ENCODE peak calls at places on chromosomes 6 and 20, in five cellular contexts. C, W, V, G and X are unnamed samples.

GRCh38 chr20:41177636-41178035 is 40.3 kb downstream of the PLCG1 start:
- DNase-seq in V (peak; percentile 25), G (no peak), W (no peak), C (no peak), X (no peak)

GRCh38 chr6:5246141-5246869 is 14.4 kb downstream of the LYRM4 start:
- DNase-seq in G (no peak), C (no peak), V (no peak), W (no peak), X (no peak)

GRCh38 chr20:20440473-20440872 is 72.6 kb downstream of the INSM1 start:
- DNase-seq in W (no peak), V (no peak), C (no peak), G (no peak), X (no peak)

GRCh38 chr20:61726979-61727378 is 338.7 kb downstream of the TAF4 start:
- DNase-seq in C (no peak), V (no peak), W (no peak), G (no peak), X (no peak)

GRCh38 chr6:11653028-11653583 is 115.6 kb downstream of the TMEM170B start:
- DNase-seq in V (no peak), C (no peak), G (peak; percentile 54), W (peak; percentile 86), X (no peak)

GRCh38 chr20:32820000-32820697 is 395 bp downstream of the MAPRE1 start:
- DNase-seq in V (peak; percentile 92), W (peak; percentile 94), G (peak; percentile 83), C (no peak), X (peak; percentile 93)

GRCh38 chr6:22880686-22881433 is 311.5 kb downstream of the HDGFL1 start:
- DNase-seq in G (peak; percentile 21), W (no peak), V (no peak), C (no peak), X (no peak)

GRCh38 chr6:87210979-87211378 is 55.6 kb downstream of the ZNF292 start:
- DNase-seq in C (no peak), W (peak; percentile 50), V (no peak), G (no peak), X (no peak)

GRCh38 chr20:33518071-33518470 is 28.2 kb downstream of the CBFA2T2 start:
- DNase-seq in V (no peak), G (no peak), C (no peak), W (no peak), X (no peak)

GRCh38 chr20:63006611-63007471 is at the start of gene BHLHE23:
- DNase-seq in W (no peak), V (peak; percentile 86), G (peak; percentile 46), C (no peak), X (no peak)

GRCh38 chr6:19356692-19357091 is 480.5 kb upstream of the ID4 start:
- DNase-seq in V (no peak), C (no peak), W (no peak), G (no peak), X (no peak)

GRCh38 chr6:23213193-23213592 is 643.8 kb downstream of the HDGFL1 start:
- DNase-seq in V (no peak), W (no peak), G (no peak), C (no peak), X (no peak)

GRCh38 chr6:158536084-158536890 is 23.6 kb upstream of the TMEM181 start:
- DNase-seq in W (peak; percentile 65), G (peak; percentile 92), C (no peak), V (peak; percentile 85), X (peak; percentile 58)

GRCh38 chr6:40721252-40721936 is 134.2 kb upstream of the LRFN2 start:
- DNase-seq in W (peak; percentile 94), C (no peak), V (no peak), G (no peak), X (no peak)

GRCh38 chr20:48523191-48523757 is 304.5 kb downstream of the PREX1 start:
- DNase-seq in V (peak; percentile 66), C (peak; percentile 10), W (peak; percentile 75), G (peak; percentile 95), X (no peak)

GRCh38 chr20:51695574-51696303 is 72.5 kb downstream of the ATP9A start:
- DNase-seq in C (no peak), W (no peak), V (no peak), G (no peak), X (no peak)

GRCh38 chr6:34974249-34974642 is 85.2 kb downstream of the ANKS1A start:
- DNase-seq in G (no peak), W (no peak), V (no peak), C (no peak), X (no peak)

GRCh38 chr6:56938634-56939294 is 16.1 kb upstream of the BEND6 start:
- DNase-seq in G (no peak), V (no peak), C (peak; percentile 100), W (no peak), X (no peak)

DNA sequence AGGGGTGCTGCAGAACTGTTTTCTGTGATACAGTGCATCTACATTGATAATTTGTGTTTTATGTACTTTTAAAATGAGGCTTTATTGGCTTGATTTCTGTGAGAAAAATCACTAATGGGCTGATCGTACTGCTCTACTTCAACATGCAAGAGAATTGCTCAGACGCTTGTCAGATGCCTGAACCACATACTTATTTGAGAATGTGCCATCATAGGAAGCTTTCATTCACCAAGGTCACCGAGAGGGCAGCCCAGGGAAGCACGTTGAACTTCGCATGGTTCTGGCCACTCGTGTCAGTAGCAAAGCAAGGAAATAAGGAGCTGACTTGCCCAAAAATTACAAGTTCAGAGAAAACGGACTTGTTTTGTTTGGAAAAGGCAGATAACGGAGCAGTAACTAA is 168.5 kb upstream of the AKAP12 start:
- DNase-seq in V (no peak), W (no peak), C (no peak), G (peak; percentile 84), X (no peak)
- H3K4me1 ChIP-seq in V (no peaks in the 10 kb centered on the region), W (peaks cover 22% of the 10 kb centered on the region), C (peaks cover 41% of the 10 kb centered on the region), G (peaks cover 22% of the 10 kb centered on the region), X (no peaks in the 10 kb centered on the region)

DNA sequence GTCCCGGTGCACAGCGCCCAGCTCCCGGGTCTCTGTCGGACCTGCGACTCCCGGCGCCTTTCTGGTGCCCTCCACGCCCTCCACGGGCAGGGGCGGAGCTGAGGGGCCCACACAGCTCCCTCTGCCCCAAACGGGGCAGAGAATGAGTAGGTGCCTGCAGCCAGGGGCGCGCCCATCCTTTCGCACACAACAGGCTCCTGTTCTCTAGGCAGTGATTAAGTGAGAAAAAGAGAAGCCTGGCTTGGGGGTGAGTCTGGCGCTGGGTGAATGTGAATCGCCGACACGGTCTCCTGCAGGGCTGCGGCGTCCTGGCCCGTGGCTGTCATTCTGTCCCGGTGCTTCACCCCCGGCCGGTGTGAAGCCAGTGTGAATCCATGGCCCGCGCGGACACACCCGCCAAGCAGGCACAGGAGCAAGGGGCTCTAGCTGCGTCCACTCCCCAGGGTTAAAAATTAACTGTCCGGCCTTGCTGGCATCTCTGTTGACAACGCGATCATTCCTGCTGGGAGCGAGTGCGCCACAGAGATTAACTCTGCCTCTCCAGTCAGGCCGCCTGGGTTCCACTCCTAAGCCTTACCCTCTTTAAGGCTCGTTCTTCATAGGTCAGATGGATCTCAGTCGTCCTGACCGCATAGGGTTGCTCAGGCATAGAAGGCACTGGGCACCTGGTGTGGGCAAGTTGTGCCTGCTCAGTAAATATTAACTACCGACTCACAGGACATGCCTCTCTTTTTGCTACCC is 88.8 kb downstream of the PCSK2 start:
- DNase-seq in V (peak; percentile 36), G (no peak), C (no peak), W (no peak), X (no peak)
- H3K4me1 ChIP-seq in V (no peaks in the 10 kb centered on the region), G (no peaks in the 10 kb centered on the region), C (no peaks in the 10 kb centered on the region), W (no peaks in the 10 kb centered on the region), X (no peaks in the 10 kb centered on the region)

GRCh38 chr6:16711551-16712249 is 49.6 kb downstream of the ATXN1 start:
- DNase-seq in W (no peak), V (no peak), G (no peak), C (peak; percentile 82), X (no peak)

GRCh38 chr6:16706029-16706428 is 55.2 kb downstream of the ATXN1 start:
- DNase-seq in G (no peak), C (no peak), V (no peak), W (no peak), X (no peak)

GRCh38 chr6:16704706-16705402 is 56.4 kb downstream of the ATXN1 start:
- DNase-seq in V (no peak), W (no peak), C (no peak), G (peak; percentile 42), X (no peak)

GRCh38 chr6:16705403-16705993 is 55.8 kb downstream of the ATXN1 start:
- DNase-seq in V (peak; percentile 43), W (no peak), G (no peak), C (no peak), X (no peak)

DNA sequence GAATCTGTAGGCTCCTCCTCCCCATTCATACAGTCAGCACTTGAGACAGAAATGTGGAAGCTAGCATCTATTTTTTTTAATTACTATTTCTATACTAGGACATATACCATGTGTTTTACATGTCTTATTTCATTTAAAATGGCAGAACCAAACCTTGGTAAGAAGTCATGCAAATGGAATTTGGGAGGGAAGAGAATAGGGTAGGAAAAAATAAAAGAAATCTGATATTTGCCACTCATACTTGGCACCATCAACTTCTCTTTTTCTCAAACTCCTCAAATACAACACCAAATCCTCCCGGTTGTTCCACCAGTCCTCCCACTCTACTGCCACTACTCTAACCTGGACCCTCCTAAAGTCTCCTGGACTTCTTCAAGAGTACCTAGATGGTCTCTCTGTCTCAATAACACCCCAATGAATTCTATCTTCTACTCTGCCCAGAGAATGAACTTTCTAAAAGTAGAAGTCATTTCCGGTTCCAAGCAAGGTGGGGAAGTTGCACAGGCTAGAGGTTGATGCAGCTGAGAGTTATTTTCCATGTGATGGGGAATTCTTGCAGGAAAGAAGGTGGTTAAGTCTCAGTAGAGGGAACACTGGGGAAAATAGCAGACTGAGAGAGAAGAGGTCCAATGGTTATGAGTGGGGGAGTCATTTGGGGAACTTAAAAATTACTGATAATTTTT is 54.0 kb downstream of the ATXN1 start:
- DNase-seq in C (no peak), V (no peak), W (no peak), G (no peak), X (no peak)
- H3K4me1 ChIP-seq in C (peaks cover 77% of the 10 kb centered on the region), V (no peaks in the 10 kb centered on the region), W (no peaks in the 10 kb centered on the region), G (peaks cover 10% of the 10 kb centered on the region), X (peaks cover 10% of the 10 kb centered on the region)

GRCh38 chr6:27966816-27967426 is 9.9 kb downstream of the OR2B6 start:
- DNase-seq in G (no peak), V (no peak), W (no peak), C (no peak), X (no peak)
- H3K4me1 ChIP-seq in G (no peaks in the 10 kb centered on the region), V (no peaks in the 10 kb centered on the region), W (no peaks in the 10 kb centered on the region), C (no peaks in the 10 kb centered on the region), X (no peaks in the 10 kb centered on the region)

DNA sequence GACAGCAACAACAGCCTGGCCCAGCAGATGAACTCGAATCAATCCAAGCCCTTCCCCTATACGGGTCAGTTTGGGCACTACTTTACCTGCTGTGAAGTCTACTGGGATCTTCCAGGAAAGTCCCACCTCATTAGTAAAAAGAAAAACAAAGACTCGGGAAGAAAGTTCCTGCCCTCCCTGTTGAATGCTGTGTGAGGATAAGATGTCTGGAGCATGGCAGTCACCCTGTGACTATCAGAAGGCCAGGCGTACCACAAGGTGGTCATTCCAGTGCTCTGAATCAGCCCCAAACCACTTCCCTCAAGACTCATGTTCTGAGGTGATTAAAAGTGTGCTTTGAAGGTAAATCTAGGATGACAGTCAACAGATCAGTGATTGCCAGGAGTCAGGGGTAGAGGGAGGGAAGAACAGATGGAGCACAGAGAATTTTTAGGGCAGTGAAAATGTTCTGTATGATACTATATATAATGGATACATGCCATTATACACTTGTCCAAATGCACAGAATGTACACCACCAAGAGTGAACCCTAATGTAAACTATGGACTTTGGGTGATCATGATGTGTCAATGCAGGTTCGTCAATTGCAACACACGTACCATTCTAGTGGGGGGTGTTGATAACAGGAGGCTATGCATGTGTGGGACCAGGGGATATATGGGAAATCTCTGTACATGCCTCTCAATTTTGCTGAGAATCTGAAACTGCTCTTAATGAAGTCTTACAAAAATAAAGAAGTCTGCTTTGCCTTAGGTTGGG is 14.7 kb downstream of the FKBP1A start:
- DNase-seq in C (peak; percentile 60), G (no peak), W (no peak), V (no peak), X (no peak)
- H3K4me1 ChIP-seq in C (peaks cover 85% of the 10 kb centered on the region), G (peaks cover 3% of the 10 kb centered on the region), W (peaks cover 70% of the 10 kb centered on the region), V (peaks cover 6% of the 10 kb centered on the region), X (peaks cover 18% of the 10 kb centered on the region)